ENCODE peak calls at places on chromosomes 2 and 18, in seven cellular contexts. J is germinal center, A is GM23248, W is NCI-H774, R is breast epithelium, Y is glutamatergic neuron, S is HFFc6. K is an unnamed sample.

GRCh38 chr2:10278763-10279471 is 23.8 kb upstream of the HPCAL1 start:
- DNase-seq in J (no peak), A (no peak), W (no peak), R (no peak), Y (no peak), S (no peak), K (no peak)

GRCh38 chr2:72990695-72991438 is 73.5 kb downstream of the EMX1 start:
- DNase-seq in J (no peak), A (no peak), W (no peak), R (no peak), Y (no peak), S (no peak), K (no peak)

GRCh38 chr2:27191107-27191829 is 20.6 kb upstream of the ATRAID start:
- DNase-seq in J (peak), A (peak), W (peak), R (peak), Y (peak), S (peak), K (peak)

GRCh38 chr2:232487385-232488096 is at the start of gene ECEL1:
- DNase-seq in J (peak), A (no peak), W (no peak), R (no peak), Y (peak), S (no peak), K (no peak)

GRCh38 chr18:44231936-44232335 is 448.8 kb upstream of the SETBP1 start:
- DNase-seq in J (no peak), A (no peak), W (no peak), R (no peak), Y (no peak), S (no peak), K (no peak)

GRCh38 chr2:11996618-11997017 is 250.2 kb downstream of the LPIN1 start:
- DNase-seq in J (no peak), A (peak), W (no peak), R (no peak), Y (no peak), S (peak), K (no peak)

GRCh38 chr18:79405781-79406575 is 10.2 kb downstream of the NFATC1 start:
- DNase-seq in J (peak), A (no peak), W (no peak), R (no peak), Y (peak), S (no peak), K (peak)

GRCh38 chr2:199716807-199717586 is 134.0 kb downstream of the FTCDNL1 start:
- DNase-seq in J (no peak), A (peak), W (peak), R (no peak), Y (no peak), S (no peak), K (no peak)

GRCh38 chr2:53283326-53283725 is 484.3 kb upstream of the CHAC2 start:
- DNase-seq in J (no peak), A (no peak), W (no peak), R (no peak), Y (no peak), S (no peak), K (no peak)